ENCODE peak calls at places on chromosomes 2 and 18, in five cellular contexts. One of them, this sample, is unnamed.

GRCh38 chr2:120594856-120595685 is 140.6 kb upstream of the GLI2 start:
- DNase-seq in GM12878: no peak
- DNase-seq in NT2/D1: no peak
- DNase-seq in HepG2: no peak
- DNase-seq in H1: no peak
- DNase-seq in this sample: no peak

GRCh38 chr2:12982149-12982584 is 265.4 kb downstream of the TRIB2 start:
- DNase-seq in NT2/D1: no peak
- DNase-seq in H1: no peak
- DNase-seq in GM12878: no peak
- DNase-seq in HepG2: no peak
- DNase-seq in this sample: no peak

GRCh38 chr2:101818531-101819451 is 121.3 kb downstream of the MAP4K4 start:
- DNase-seq in HepG2: peak; percentile 84
- DNase-seq in NT2/D1: no peak
- DNase-seq in H1: no peak
- DNase-seq in GM12878: no peak
- DNase-seq in this sample: no peak

GRCh38 chr2:16405551-16405950 is 260.1 kb downstream of the CYRIA start:
- DNase-seq in GM12878: no peak
- DNase-seq in HepG2: no peak
- DNase-seq in NT2/D1: no peak
- DNase-seq in H1: no peak
- DNase-seq in this sample: no peak

GRCh38 chr2:81299841-81300240 is 995.3 kb upstream of the LRRTM1 start:
- DNase-seq in GM12878: no peak
- DNase-seq in H1: no peak
- DNase-seq in NT2/D1: no peak
- DNase-seq in HepG2: no peak
- DNase-seq in this sample: no peak

GRCh38 chr18:60935046-60935445 is 398.2 kb upstream of the CDH20 start:
- DNase-seq in HepG2: no peak
- DNase-seq in H1: no peak
- DNase-seq in NT2/D1: no peak
- DNase-seq in GM12878: no peak
- DNase-seq in this sample: no peak

GRCh38 chr18:9380101-9380500 is 45.5 kb downstream of the TWSG1 start:
- DNase-seq in HepG2: no peak
- DNase-seq in NT2/D1: no peak
- DNase-seq in GM12878: no peak
- DNase-seq in H1: no peak
- DNase-seq in this sample: no peak

GRCh38 chr18:25299426-25299825 is 52.5 kb downstream of the ZNF521 start:
- DNase-seq in GM12878: no peak
- DNase-seq in NT2/D1: no peak
- DNase-seq in H1: no peak
- DNase-seq in HepG2: no peak
- DNase-seq in this sample: no peak

GRCh38 chr18:46767217-46767616 is 10.4 kb upstream of the ST8SIA5 start:
- DNase-seq in NT2/D1: no peak
- DNase-seq in HepG2: no peak
- DNase-seq in GM12878: no peak
- DNase-seq in H1: no peak
- DNase-seq in this sample: no peak

GRCh38 chr2:203327918-203328734 is at the start of gene ABI2:
- DNase-seq in HepG2: peak; percentile 84
- DNase-seq in NT2/D1: peak; percentile 92
- DNase-seq in H1: peak; percentile 95
- DNase-seq in GM12878: no peak
- DNase-seq in this sample: peak; percentile 93

GRCh38 chr2:105546623-105546964 is 147.7 kb upstream of the FHL2 start:
- DNase-seq in H1: no peak
- DNase-seq in NT2/D1: no peak
- DNase-seq in GM12878: no peak
- DNase-seq in HepG2: no peak
- DNase-seq in this sample: no peak

GRCh38 chr2:13046557-13047165 is 329.9 kb downstream of the TRIB2 start:
- DNase-seq in HepG2: peak; percentile 4
- DNase-seq in H1: no peak
- DNase-seq in GM12878: no peak
- DNase-seq in NT2/D1: no peak
- DNase-seq in this sample: no peak

GRCh38 chr2:5360081-5360480 is 332.1 kb upstream of the SOX11 start:
- DNase-seq in HepG2: no peak
- DNase-seq in GM12878: no peak
- DNase-seq in H1: no peak
- DNase-seq in NT2/D1: no peak
- DNase-seq in this sample: no peak

GRCh38 chr2:6356127-6356761 is 509.5 kb downstream of the CMPK2 start:
- DNase-seq in NT2/D1: no peak
- DNase-seq in HepG2: no peak
- DNase-seq in H1: no peak
- DNase-seq in GM12878: no peak
- DNase-seq in this sample: no peak

GRCh38 chr2:200695178-200695930 is 109.5 kb downstream of the AOX1 start:
- DNase-seq in HepG2: no peak
- DNase-seq in GM12878: no peak
- DNase-seq in H1: no peak
- DNase-seq in NT2/D1: no peak
- DNase-seq in this sample: no peak

GRCh38 chr2:219526320-219527075 is 12.2 kb downstream of the ASIC4 start:
- DNase-seq in GM12878: no peak
- DNase-seq in NT2/D1: no peak
- DNase-seq in HepG2: no peak
- DNase-seq in H1: no peak
- DNase-seq in this sample: no peak

DNA sequence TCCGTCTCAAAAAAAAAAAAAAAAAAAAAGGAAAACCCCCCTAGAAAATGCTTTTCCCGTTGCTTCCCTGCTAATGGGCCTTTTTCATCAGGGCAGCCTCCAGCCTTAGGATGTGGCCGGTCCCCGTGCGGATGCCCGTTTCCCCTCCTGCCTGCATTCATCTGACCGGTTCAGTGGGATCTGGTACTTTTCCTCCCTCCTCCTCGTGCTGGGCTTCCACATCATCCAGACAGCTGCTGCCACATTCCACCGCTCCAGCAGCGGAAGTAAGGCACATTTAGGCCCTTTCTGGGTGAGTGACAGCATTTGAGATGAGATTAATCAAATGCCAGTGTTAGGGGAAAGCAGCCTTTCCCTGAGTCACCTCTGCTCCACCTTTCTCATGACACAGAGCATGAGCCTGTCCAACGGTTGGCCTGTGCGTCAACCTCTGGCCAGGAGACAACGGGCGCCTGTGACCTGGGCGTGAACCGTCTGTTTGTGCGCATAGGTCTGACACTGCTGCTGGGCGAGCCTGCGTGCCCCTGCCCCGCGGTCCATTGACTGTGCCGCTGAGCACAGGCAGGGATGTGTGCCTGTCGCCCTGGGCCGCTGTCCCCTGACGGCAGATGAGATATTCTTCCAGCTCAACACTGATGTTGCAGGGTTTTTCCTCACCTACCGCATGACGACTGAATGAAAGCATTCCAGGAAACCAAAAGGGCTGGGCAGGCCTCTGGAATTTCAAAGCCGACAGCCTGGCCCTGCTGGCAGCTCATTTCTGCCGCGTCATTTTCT is 174.0 kb downstream of the TGIF1 start:
- DNase-seq in H1: peak; percentile 65
- DNase-seq in GM12878: no peak
- DNase-seq in NT2/D1: no peak
- DNase-seq in HepG2: peak; percentile 98
- DNase-seq in this sample: no peak
- TF ChIP-seq SUZ12 in H1: no peak
- TF ChIP-seq SUZ12 in GM12878: no peak
- TF ChIP-seq SUZ12 in NT2/D1: no peak
- TF ChIP-seq SUZ12 in HepG2: no peak
- TF ChIP-seq SUZ12 in this sample: no peak

DNA sequence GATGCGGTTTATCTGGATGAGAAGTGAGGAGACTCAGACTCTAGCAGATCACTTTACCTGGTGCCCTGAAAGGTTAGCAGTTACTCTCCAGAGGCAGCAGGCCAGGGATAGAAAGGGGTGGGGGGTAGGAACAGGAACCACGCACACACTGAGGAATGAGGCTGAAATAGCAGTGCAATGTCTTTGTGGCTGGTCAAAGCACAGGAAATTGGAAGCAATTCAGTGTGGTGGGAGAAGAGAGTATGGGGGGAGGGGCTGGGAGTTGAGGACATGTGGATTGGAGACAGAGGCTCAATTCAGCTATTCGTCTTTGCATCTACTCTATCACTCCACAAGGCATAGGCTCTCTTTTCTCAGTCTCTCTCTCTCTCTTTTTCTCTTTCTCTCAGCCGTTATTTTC is 979.3 kb downstream of the TSN start:
- DNase-seq in NT2/D1: peak; percentile 74
- DNase-seq in HepG2: no peak
- DNase-seq in GM12878: no peak
- DNase-seq in H1: no peak
- DNase-seq in this sample: no peak
- TF ChIP-seq SUZ12 in NT2/D1: no peak
- TF ChIP-seq SUZ12 in HepG2: no peak
- TF ChIP-seq SUZ12 in GM12878: no peak
- TF ChIP-seq SUZ12 in H1: no peak
- TF ChIP-seq SUZ12 in this sample: no peak

DNA sequence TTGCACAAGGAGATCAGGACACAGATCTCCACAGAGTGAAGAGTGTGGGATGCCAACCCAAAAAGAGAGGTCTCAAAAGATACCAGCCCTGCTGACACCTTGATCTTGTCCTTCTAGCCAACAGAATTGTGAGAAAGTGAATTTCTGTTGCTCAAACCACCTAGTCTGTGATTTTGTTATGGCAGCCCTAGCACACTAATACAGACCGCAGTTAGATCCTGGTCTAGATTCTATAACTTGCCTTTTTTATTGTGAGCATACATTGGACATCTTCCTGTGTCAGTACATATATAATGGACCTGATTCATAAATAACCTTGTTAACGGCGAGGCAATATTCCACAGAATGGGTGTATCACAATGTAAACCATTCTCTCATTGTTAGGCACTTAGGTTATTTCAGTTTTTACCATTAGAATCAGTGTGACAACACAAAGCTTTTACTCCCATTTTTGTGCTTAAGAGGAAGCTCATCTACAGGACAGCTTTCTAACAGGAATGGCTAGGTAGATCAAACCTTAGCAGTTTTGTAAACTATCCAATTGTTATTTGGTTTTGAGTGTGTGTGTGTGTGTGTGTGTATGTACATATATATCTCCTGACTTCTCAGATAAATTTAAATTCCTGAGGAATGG is 89.0 kb downstream of the ACSL3 start:
- DNase-seq in GM12878: no peak
- DNase-seq in H1: no peak
- DNase-seq in HepG2: no peak
- DNase-seq in NT2/D1: no peak
- DNase-seq in this sample: no peak
- TF ChIP-seq SUZ12 in GM12878: no peak
- TF ChIP-seq SUZ12 in H1: no peak
- TF ChIP-seq SUZ12 in HepG2: no peak
- TF ChIP-seq SUZ12 in NT2/D1: no peak
- TF ChIP-seq SUZ12 in this sample: no peak

GRCh38 chr18:74902170-74902465 is 304.4 kb downstream of the ZNF407 start:
- DNase-seq in HepG2: no peak
- DNase-seq in NT2/D1: no peak
- DNase-seq in H1: no peak
- DNase-seq in GM12878: no peak
- DNase-seq in this sample: no peak

GRCh38 chr18:74899554-74899953 is 301.9 kb downstream of the ZNF407 start:
- DNase-seq in HepG2: no peak
- DNase-seq in GM12878: no peak
- DNase-seq in H1: no peak
- DNase-seq in NT2/D1: no peak
- DNase-seq in this sample: no peak

GRCh38 chr18:74901347-74902169 is 303.9 kb downstream of the ZNF407 start:
- DNase-seq in H1: no peak
- DNase-seq in HepG2: no peak
- DNase-seq in NT2/D1: no peak
- DNase-seq in GM12878: no peak
- DNase-seq in this sample: no peak

GRCh38 chr18:74906189-74906588 is 302.8 kb downstream of the PTGR3 start:
- DNase-seq in H1: no peak
- DNase-seq in GM12878: no peak
- DNase-seq in NT2/D1: no peak
- DNase-seq in HepG2: no peak
- DNase-seq in this sample: no peak

DNA sequence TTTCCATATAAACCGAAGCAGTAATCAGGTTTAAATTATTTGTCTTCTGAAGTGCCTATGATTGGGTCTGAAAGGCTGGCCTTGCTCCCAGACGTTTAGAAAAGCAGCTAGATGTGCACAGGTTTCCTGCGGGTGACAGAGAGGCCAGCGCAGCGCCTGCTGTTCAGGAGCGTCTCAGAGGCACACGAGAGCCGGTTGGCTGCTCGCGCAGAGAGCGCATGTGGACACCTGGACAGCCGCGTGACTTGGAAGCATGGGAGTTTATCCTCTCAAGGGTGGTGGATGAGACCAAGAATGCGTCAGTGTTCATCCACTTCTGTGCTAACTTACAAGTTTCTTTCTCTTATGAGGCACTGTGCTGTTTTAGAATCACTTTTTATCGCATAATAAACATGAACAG is 303.7 kb downstream of the PTGR3 start:
- DNase-seq in HepG2: no peak
- DNase-seq in H1: no peak
- DNase-seq in NT2/D1: no peak
- DNase-seq in GM12878: no peak
- DNase-seq in this sample: no peak
- TF ChIP-seq SUZ12 in HepG2: no peak
- TF ChIP-seq SUZ12 in H1: no peak
- TF ChIP-seq SUZ12 in NT2/D1: no peak
- TF ChIP-seq SUZ12 in GM12878: no peak
- TF ChIP-seq SUZ12 in this sample: no peak

DNA sequence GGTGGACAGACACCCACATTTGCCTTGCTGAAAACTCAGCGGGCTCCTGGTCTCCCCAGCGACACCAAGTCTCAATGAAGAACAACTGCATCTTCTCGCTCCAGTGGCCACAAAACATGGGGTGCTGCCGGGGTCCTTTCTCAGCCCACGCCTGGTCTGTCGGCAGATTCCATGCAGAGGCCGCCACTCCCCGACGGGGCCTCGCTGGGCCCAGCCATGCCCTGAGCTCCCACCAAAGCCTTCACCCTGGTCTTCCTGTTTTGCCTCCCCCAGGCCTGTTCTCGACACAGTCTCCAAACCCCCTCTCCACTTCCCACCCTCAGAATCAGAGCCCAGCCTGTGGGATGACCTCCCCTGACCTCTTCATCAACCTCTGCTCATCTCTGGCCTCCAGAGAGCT is 31.2 kb downstream of the DIPK1C start:
- DNase-seq in H1: no peak
- DNase-seq in NT2/D1: no peak
- DNase-seq in HepG2: no peak
- DNase-seq in GM12878: no peak
- DNase-seq in this sample: no peak
- TF ChIP-seq SUZ12 in H1: no peak
- TF ChIP-seq SUZ12 in NT2/D1: no peak
- TF ChIP-seq SUZ12 in HepG2: no peak
- TF ChIP-seq SUZ12 in GM12878: no peak
- TF ChIP-seq SUZ12 in this sample: no peak

GRCh38 chr2:54808642-54809041 is 85.2 kb downstream of the EML6 start:
- DNase-seq in HepG2: no peak
- DNase-seq in GM12878: no peak
- DNase-seq in NT2/D1: no peak
- DNase-seq in H1: no peak
- DNase-seq in this sample: no peak
- TF ChIP-seq SUZ12 in HepG2: no peak
- TF ChIP-seq SUZ12 in GM12878: no peak
- TF ChIP-seq SUZ12 in NT2/D1: no peak
- TF ChIP-seq SUZ12 in H1: no peak
- TF ChIP-seq SUZ12 in this sample: no peak

This sample was measured in HEK293T.